ENCODE peak calls at places on chromosomes 5 and 9, in ten cellular contexts. P is NAMALWA, Y is NCI-H1092, X is non-pigmented ciliary epithelial cell, K is A549, D is HCT116, S is NCI-H1417, U is cardiac fibroblast, J is stomach, F is T-helper 2 cell. V is an unnamed sample.

GRCh38 chr9:1619915-1620705 is 395.0 kb upstream of the SMARCA2 start:
- DNase-seq in P (no peak), Y (no peak), X (no peak), K (peak; percentile 33), D (no peak), S (peak; percentile 5), U (peak; percentile 6), J (no peak), F (no peak), V (no peak)

GRCh38 chr9:127950513-127951210 is 13.0 kb upstream of the DPM2 start:
- DNase-seq in P (no peak), Y (no peak), X (no peak), K (no peak), D (no peak), S (no peak), U (no peak), J (no peak), F (no peak), V (no peak)

GRCh38 chr5:132427285-132428146 is 58.0 kb downstream of the SLC22A5 start:
- DNase-seq in P (peak; percentile 76), Y (no peak), X (no peak), K (no peak), D (no peak), S (peak; percentile 80), U (no peak), J (peak; percentile 66), F (peak; percentile 80), V (no peak)

GRCh38 chr5:71998746-71999145 is 108.5 kb upstream of the MAP1B start:
- DNase-seq in P (no peak), Y (no peak), X (no peak), K (no peak), D (no peak), S (no peak), U (no peak), J (no peak), F (no peak), V (no peak)

GRCh38 chr5:78888580-78889187 is 96.4 kb downstream of the ARSB start:
- DNase-seq in P (peak; percentile 36), Y (no peak), X (no peak), K (no peak), D (no peak), S (peak; percentile 2), U (no peak), J (no peak), F (no peak), V (no peak)

GRCh38 chr9:82456621-82457020 is 468.0 kb downstream of the SPATA31D1 start:
- DNase-seq in P (no peak), Y (no peak), X (peak; percentile 17), K (no peak), D (no peak), S (no peak), U (peak; percentile 54), J (no peak), F (no peak), V (no peak)

GRCh38 chr9:123834218-123834906 is 95.6 kb downstream of the DENND1A start:
- DNase-seq in P (no peak), Y (no peak), X (no peak), K (no peak), D (no peak), S (no peak), U (peak; percentile 31), J (no peak), F (no peak), V (no peak)

GRCh38 chr5:56412601-56413379 is 179.7 kb upstream of the ANKRD55 start:
- DNase-seq in P (peak; percentile 73), Y (no peak), X (no peak), K (no peak), D (no peak), S (no peak), U (no peak), J (peak; percentile 41), F (no peak), V (peak; percentile 59)

GRCh38 chr5:179373101-179373934 is 28.1 kb upstream of the ADAMTS2 start:
- DNase-seq in P (no peak), Y (peak; percentile 61), X (no peak), K (no peak), D (no peak), S (peak; percentile 2), U (no peak), J (no peak), F (no peak), V (no peak)

GRCh38 chr5:995318-995717 is 13.3 kb upstream of the NKD2 start:
- DNase-seq in P (no peak), Y (no peak), X (no peak), K (no peak), D (no peak), S (no peak), U (no peak), J (peak; percentile 23), F (no peak), V (no peak)

GRCh38 chr5:108295588-108296368 is 86.1 kb downstream of the FBXL17 start:
- DNase-seq in P (no peak), Y (no peak), X (peak; percentile 3), K (no peak), D (no peak), S (peak; percentile 4), U (peak; percentile 77), J (no peak), F (no peak), V (no peak)

GRCh38 chr5:31346896-31347557 is 153.5 kb downstream of the CDH6 start:
- DNase-seq in P (no peak), Y (no peak), X (no peak), K (no peak), D (no peak), S (no peak), U (no peak), J (no peak), F (no peak), V (no peak)

V was measured in HL-60.